ENCODE peak calls at places on chromosomes 4 and X, in eight cellular contexts. One of them, this sample, is unnamed.

GRCh38 chrX:68511255-68511654 is 12.4 kb downstream of the YIPF6 start:
- DNase-seq in iris pigment epithelial cell: peak
- DNase-seq in Ammon's horn: peak
- DNase-seq in stimulated activated CD4-positive, alpha-beta T cell treated with anti-CD3 and anti-CD28 coated beads, TNF-alpha, amount 100 ng/mL, for 48 hours: no peak
- DNase-seq in globus pallidus: peak
- DNase-seq in activated T-cell treated with anti-CD3 and anti-CD28 coated beads, Interleukin-2, amount 50 U/mL, for 1 hour: no peak
- DNase-seq in glutamatergic neuron: peak
- DNase-seq in epithelial cell of esophagus: peak
- DNase-seq in this sample: no peak

GRCh38 chr4:133146574-133147198 is 2.4 kb upstream of the PCDH10 start:
- DNase-seq in epithelial cell of esophagus: peak
- DNase-seq in glutamatergic neuron: peak
- DNase-seq in Ammon's horn: peak
- DNase-seq in stimulated activated CD4-positive, alpha-beta T cell treated with anti-CD3 and anti-CD28 coated beads, TNF-alpha, amount 100 ng/mL, for 48 hours: no peak
- DNase-seq in iris pigment epithelial cell: peak
- DNase-seq in activated T-cell treated with anti-CD3 and anti-CD28 coated beads, Interleukin-2, amount 50 U/mL, for 1 hour: no peak
- DNase-seq in globus pallidus: peak
- DNase-seq in this sample: no peak

GRCh38 chrX:107674480-107675364 is 46.4 kb downstream of the PRPS1 start:
- DNase-seq in iris pigment epithelial cell: peak
- DNase-seq in glutamatergic neuron: peak
- DNase-seq in activated T-cell treated with anti-CD3 and anti-CD28 coated beads, Interleukin-2, amount 50 U/mL, for 1 hour: no peak
- DNase-seq in Ammon's horn: peak
- DNase-seq in stimulated activated CD4-positive, alpha-beta T cell treated with anti-CD3 and anti-CD28 coated beads, TNF-alpha, amount 100 ng/mL, for 48 hours: no peak
- DNase-seq in globus pallidus: no peak
- DNase-seq in epithelial cell of esophagus: peak
- DNase-seq in this sample: no peak

GRCh38 chrX:154409222-154409871 is at the start of gene DNASE1L1:
- DNase-seq in Ammon's horn: peak
- DNase-seq in activated T-cell treated with anti-CD3 and anti-CD28 coated beads, Interleukin-2, amount 50 U/mL, for 1 hour: peak
- DNase-seq in glutamatergic neuron: peak
- DNase-seq in iris pigment epithelial cell: peak
- DNase-seq in stimulated activated CD4-positive, alpha-beta T cell treated with anti-CD3 and anti-CD28 coated beads, TNF-alpha, amount 100 ng/mL, for 48 hours: no peak
- DNase-seq in epithelial cell of esophagus: peak
- DNase-seq in globus pallidus: no peak
- DNase-seq in this sample: peak

GRCh38 chr4:7842384-7843279 is 97.0 kb downstream of the AFAP1 start:
- DNase-seq in stimulated activated CD4-positive, alpha-beta T cell treated with anti-CD3 and anti-CD28 coated beads, TNF-alpha, amount 100 ng/mL, for 48 hours: no peak
- DNase-seq in glutamatergic neuron: no peak
- DNase-seq in epithelial cell of esophagus: peak
- DNase-seq in activated T-cell treated with anti-CD3 and anti-CD28 coated beads, Interleukin-2, amount 50 U/mL, for 1 hour: no peak
- DNase-seq in globus pallidus: no peak
- DNase-seq in iris pigment epithelial cell: peak
- DNase-seq in Ammon's horn: no peak
- DNase-seq in this sample: peak

GRCh38 chr4:99816611-99817309 is at the start of gene DAPP1:
- DNase-seq in Ammon's horn: peak
- DNase-seq in epithelial cell of esophagus: peak
- DNase-seq in glutamatergic neuron: no peak
- DNase-seq in globus pallidus: peak
- DNase-seq in stimulated activated CD4-positive, alpha-beta T cell treated with anti-CD3 and anti-CD28 coated beads, TNF-alpha, amount 100 ng/mL, for 48 hours: peak
- DNase-seq in iris pigment epithelial cell: no peak
- DNase-seq in activated T-cell treated with anti-CD3 and anti-CD28 coated beads, Interleukin-2, amount 50 U/mL, for 1 hour: peak
- DNase-seq in this sample: peak

GRCh38 chr4:103498161-103499070 is 221.4 kb downstream of the TACR3 start:
- DNase-seq in epithelial cell of esophagus: peak
- DNase-seq in glutamatergic neuron: no peak
- DNase-seq in globus pallidus: no peak
- DNase-seq in activated T-cell treated with anti-CD3 and anti-CD28 coated beads, Interleukin-2, amount 50 U/mL, for 1 hour: no peak
- DNase-seq in stimulated activated CD4-positive, alpha-beta T cell treated with anti-CD3 and anti-CD28 coated beads, TNF-alpha, amount 100 ng/mL, for 48 hours: no peak
- DNase-seq in Ammon's horn: no peak
- DNase-seq in iris pigment epithelial cell: peak
- DNase-seq in this sample: peak

GRCh38 chrX:134883134-134883700 is 107.6 kb upstream of the SMIM10 start:
- DNase-seq in iris pigment epithelial cell: no peak
- DNase-seq in stimulated activated CD4-positive, alpha-beta T cell treated with anti-CD3 and anti-CD28 coated beads, TNF-alpha, amount 100 ng/mL, for 48 hours: no peak
- DNase-seq in globus pallidus: no peak
- DNase-seq in glutamatergic neuron: no peak
- DNase-seq in Ammon's horn: no peak
- DNase-seq in activated T-cell treated with anti-CD3 and anti-CD28 coated beads, Interleukin-2, amount 50 U/mL, for 1 hour: no peak
- DNase-seq in epithelial cell of esophagus: peak
- DNase-seq in this sample: peak

GRCh38 chrX:17788439-17788838 is 51.1 kb downstream of the SCML1 start:
- DNase-seq in globus pallidus: peak
- DNase-seq in stimulated activated CD4-positive, alpha-beta T cell treated with anti-CD3 and anti-CD28 coated beads, TNF-alpha, amount 100 ng/mL, for 48 hours: no peak
- DNase-seq in activated T-cell treated with anti-CD3 and anti-CD28 coated beads, Interleukin-2, amount 50 U/mL, for 1 hour: peak
- DNase-seq in glutamatergic neuron: peak
- DNase-seq in iris pigment epithelial cell: peak
- DNase-seq in epithelial cell of esophagus: peak
- DNase-seq in Ammon's horn: peak
- DNase-seq in this sample: peak

GRCh38 chr4:123593655-123594054 is 197.1 kb downstream of the SPRY1 start:
- DNase-seq in iris pigment epithelial cell: no peak
- DNase-seq in stimulated activated CD4-positive, alpha-beta T cell treated with anti-CD3 and anti-CD28 coated beads, TNF-alpha, amount 100 ng/mL, for 48 hours: no peak
- DNase-seq in epithelial cell of esophagus: no peak
- DNase-seq in glutamatergic neuron: no peak
- DNase-seq in globus pallidus: no peak
- DNase-seq in Ammon's horn: no peak
- DNase-seq in activated T-cell treated with anti-CD3 and anti-CD28 coated beads, Interleukin-2, amount 50 U/mL, for 1 hour: no peak
- DNase-seq in this sample: no peak

GRCh38 chr4:136812100-136812880 is 720.0 kb downstream of the PCDH18 start:
- DNase-seq in glutamatergic neuron: no peak
- DNase-seq in iris pigment epithelial cell: no peak
- DNase-seq in stimulated activated CD4-positive, alpha-beta T cell treated with anti-CD3 and anti-CD28 coated beads, TNF-alpha, amount 100 ng/mL, for 48 hours: no peak
- DNase-seq in activated T-cell treated with anti-CD3 and anti-CD28 coated beads, Interleukin-2, amount 50 U/mL, for 1 hour: no peak
- DNase-seq in epithelial cell of esophagus: no peak
- DNase-seq in globus pallidus: no peak
- DNase-seq in Ammon's horn: no peak
- DNase-seq in this sample: no peak

GRCh38 chr4:160296476-160296875 is 1193.6 kb downstream of the RAPGEF2 start:
- DNase-seq in epithelial cell of esophagus: no peak
- DNase-seq in activated T-cell treated with anti-CD3 and anti-CD28 coated beads, Interleukin-2, amount 50 U/mL, for 1 hour: no peak
- DNase-seq in glutamatergic neuron: no peak
- DNase-seq in Ammon's horn: no peak
- DNase-seq in stimulated activated CD4-positive, alpha-beta T cell treated with anti-CD3 and anti-CD28 coated beads, TNF-alpha, amount 100 ng/mL, for 48 hours: no peak
- DNase-seq in globus pallidus: no peak
- DNase-seq in iris pigment epithelial cell: no peak
- DNase-seq in this sample: no peak

GRCh38 chr4:54783402-54784110 is 125.8 kb downstream of the KIT start:
- DNase-seq in glutamatergic neuron: no peak
- DNase-seq in activated T-cell treated with anti-CD3 and anti-CD28 coated beads, Interleukin-2, amount 50 U/mL, for 1 hour: no peak
- DNase-seq in epithelial cell of esophagus: no peak
- DNase-seq in iris pigment epithelial cell: no peak
- DNase-seq in stimulated activated CD4-positive, alpha-beta T cell treated with anti-CD3 and anti-CD28 coated beads, TNF-alpha, amount 100 ng/mL, for 48 hours: no peak
- DNase-seq in Ammon's horn: no peak
- DNase-seq in globus pallidus: no peak
- DNase-seq in this sample: no peak

GRCh38 chrX:13716905-13717304 is 17.5 kb downstream of the TRAPPC2 start:
- DNase-seq in epithelial cell of esophagus: no peak
- DNase-seq in activated T-cell treated with anti-CD3 and anti-CD28 coated beads, Interleukin-2, amount 50 U/mL, for 1 hour: peak
- DNase-seq in iris pigment epithelial cell: no peak
- DNase-seq in Ammon's horn: no peak
- DNase-seq in stimulated activated CD4-positive, alpha-beta T cell treated with anti-CD3 and anti-CD28 coated beads, TNF-alpha, amount 100 ng/mL, for 48 hours: no peak
- DNase-seq in globus pallidus: no peak
- DNase-seq in glutamatergic neuron: no peak
- DNase-seq in this sample: no peak

GRCh38 chr4:162921178-162921785 is 245.4 kb downstream of the NAF1 start:
- DNase-seq in activated T-cell treated with anti-CD3 and anti-CD28 coated beads, Interleukin-2, amount 50 U/mL, for 1 hour: no peak
- DNase-seq in globus pallidus: no peak
- DNase-seq in iris pigment epithelial cell: no peak
- DNase-seq in stimulated activated CD4-positive, alpha-beta T cell treated with anti-CD3 and anti-CD28 coated beads, TNF-alpha, amount 100 ng/mL, for 48 hours: no peak
- DNase-seq in Ammon's horn: no peak
- DNase-seq in glutamatergic neuron: no peak
- DNase-seq in epithelial cell of esophagus: no peak
- DNase-seq in this sample: no peak

GRCh38 chr4:6225469-6225868 is 25.1 kb upstream of the JAKMIP1 start:
- DNase-seq in iris pigment epithelial cell: peak
- DNase-seq in epithelial cell of esophagus: peak
- DNase-seq in stimulated activated CD4-positive, alpha-beta T cell treated with anti-CD3 and anti-CD28 coated beads, TNF-alpha, amount 100 ng/mL, for 48 hours: no peak
- DNase-seq in glutamatergic neuron: no peak
- DNase-seq in activated T-cell treated with anti-CD3 and anti-CD28 coated beads, Interleukin-2, amount 50 U/mL, for 1 hour: no peak
- DNase-seq in Ammon's horn: no peak
- DNase-seq in globus pallidus: no peak
- DNase-seq in this sample: peak

GRCh38 chrX:81259008-81259713 is 57.3 kb downstream of the SH3BGRL start:
- DNase-seq in stimulated activated CD4-positive, alpha-beta T cell treated with anti-CD3 and anti-CD28 coated beads, TNF-alpha, amount 100 ng/mL, for 48 hours: no peak
- DNase-seq in Ammon's horn: no peak
- DNase-seq in epithelial cell of esophagus: no peak
- DNase-seq in globus pallidus: no peak
- DNase-seq in iris pigment epithelial cell: peak
- DNase-seq in glutamatergic neuron: no peak
- DNase-seq in activated T-cell treated with anti-CD3 and anti-CD28 coated beads, Interleukin-2, amount 50 U/mL, for 1 hour: no peak
- DNase-seq in this sample: no peak

GRCh38 chr4:86035688-86036087 is 324.2 kb downstream of the MAPK10 start:
- DNase-seq in iris pigment epithelial cell: peak
- DNase-seq in Ammon's horn: no peak
- DNase-seq in activated T-cell treated with anti-CD3 and anti-CD28 coated beads, Interleukin-2, amount 50 U/mL, for 1 hour: no peak
- DNase-seq in glutamatergic neuron: no peak
- DNase-seq in globus pallidus: no peak
- DNase-seq in stimulated activated CD4-positive, alpha-beta T cell treated with anti-CD3 and anti-CD28 coated beads, TNF-alpha, amount 100 ng/mL, for 48 hours: no peak
- DNase-seq in epithelial cell of esophagus: peak
- DNase-seq in this sample: no peak

GRCh38 chr4:24672871-24673270 is 88.5 kb upstream of the DHX15 start:
- DNase-seq in glutamatergic neuron: no peak
- DNase-seq in epithelial cell of esophagus: no peak
- DNase-seq in iris pigment epithelial cell: no peak
- DNase-seq in Ammon's horn: no peak
- DNase-seq in stimulated activated CD4-positive, alpha-beta T cell treated with anti-CD3 and anti-CD28 coated beads, TNF-alpha, amount 100 ng/mL, for 48 hours: no peak
- DNase-seq in globus pallidus: no peak
- DNase-seq in activated T-cell treated with anti-CD3 and anti-CD28 coated beads, Interleukin-2, amount 50 U/mL, for 1 hour: no peak
- DNase-seq in this sample: no peak

GRCh38 chr4:163495900-163496299 is 1.4 kb downstream of the TMA16 start:
- DNase-seq in epithelial cell of esophagus: no peak
- DNase-seq in glutamatergic neuron: no peak
- DNase-seq in globus pallidus: no peak
- DNase-seq in stimulated activated CD4-positive, alpha-beta T cell treated with anti-CD3 and anti-CD28 coated beads, TNF-alpha, amount 100 ng/mL, for 48 hours: no peak
- DNase-seq in iris pigment epithelial cell: no peak
- DNase-seq in activated T-cell treated with anti-CD3 and anti-CD28 coated beads, Interleukin-2, amount 50 U/mL, for 1 hour: no peak
- DNase-seq in Ammon's horn: no peak
- DNase-seq in this sample: no peak

GRCh38 chrX:40097492-40098263 is at the start of gene BCOR:
- DNase-seq in glutamatergic neuron: peak
- DNase-seq in activated T-cell treated with anti-CD3 and anti-CD28 coated beads, Interleukin-2, amount 50 U/mL, for 1 hour: peak
- DNase-seq in globus pallidus: peak
- DNase-seq in iris pigment epithelial cell: peak
- DNase-seq in Ammon's horn: peak
- DNase-seq in epithelial cell of esophagus: peak
- DNase-seq in stimulated activated CD4-positive, alpha-beta T cell treated with anti-CD3 and anti-CD28 coated beads, TNF-alpha, amount 100 ng/mL, for 48 hours: peak
- DNase-seq in this sample: peak

GRCh38 chrX:130691576-130691975 is 211.4 kb downstream of the ENOX2 start:
- DNase-seq in globus pallidus: no peak
- DNase-seq in stimulated activated CD4-positive, alpha-beta T cell treated with anti-CD3 and anti-CD28 coated beads, TNF-alpha, amount 100 ng/mL, for 48 hours: no peak
- DNase-seq in Ammon's horn: no peak
- DNase-seq in iris pigment epithelial cell: no peak
- DNase-seq in glutamatergic neuron: no peak
- DNase-seq in epithelial cell of esophagus: peak
- DNase-seq in activated T-cell treated with anti-CD3 and anti-CD28 coated beads, Interleukin-2, amount 50 U/mL, for 1 hour: no peak
- DNase-seq in this sample: no peak

GRCh38 chr4:40347472-40347871 is 12.3 kb downstream of the CHRNA9 start:
- DNase-seq in stimulated activated CD4-positive, alpha-beta T cell treated with anti-CD3 and anti-CD28 coated beads, TNF-alpha, amount 100 ng/mL, for 48 hours: no peak
- DNase-seq in iris pigment epithelial cell: no peak
- DNase-seq in activated T-cell treated with anti-CD3 and anti-CD28 coated beads, Interleukin-2, amount 50 U/mL, for 1 hour: no peak
- DNase-seq in globus pallidus: no peak
- DNase-seq in epithelial cell of esophagus: no peak
- DNase-seq in glutamatergic neuron: no peak
- DNase-seq in Ammon's horn: no peak
- DNase-seq in this sample: no peak

GRCh38 chrX:42751573-42751972 is 26.4 kb downstream of the PPP1R2C start:
- DNase-seq in Ammon's horn: no peak
- DNase-seq in globus pallidus: no peak
- DNase-seq in stimulated activated CD4-positive, alpha-beta T cell treated with anti-CD3 and anti-CD28 coated beads, TNF-alpha, amount 100 ng/mL, for 48 hours: no peak
- DNase-seq in epithelial cell of esophagus: peak
- DNase-seq in iris pigment epithelial cell: peak
- DNase-seq in glutamatergic neuron: no peak
- DNase-seq in activated T-cell treated with anti-CD3 and anti-CD28 coated beads, Interleukin-2, amount 50 U/mL, for 1 hour: no peak
- DNase-seq in this sample: peak

GRCh38 chrX:130539721-130540321 is 138.0 kb downstream of the RBMX2 start:
- DNase-seq in stimulated activated CD4-positive, alpha-beta T cell treated with anti-CD3 and anti-CD28 coated beads, TNF-alpha, amount 100 ng/mL, for 48 hours: peak
- DNase-seq in iris pigment epithelial cell: peak
- DNase-seq in activated T-cell treated with anti-CD3 and anti-CD28 coated beads, Interleukin-2, amount 50 U/mL, for 1 hour: peak
- DNase-seq in Ammon's horn: peak
- DNase-seq in glutamatergic neuron: peak
- DNase-seq in epithelial cell of esophagus: peak
- DNase-seq in globus pallidus: peak
- DNase-seq in this sample: peak

GRCh38 chr4:185925910-185926360 is 113.9 kb upstream of the SORBS2 start:
- DNase-seq in globus pallidus: no peak
- DNase-seq in activated T-cell treated with anti-CD3 and anti-CD28 coated beads, Interleukin-2, amount 50 U/mL, for 1 hour: no peak
- DNase-seq in glutamatergic neuron: no peak
- DNase-seq in iris pigment epithelial cell: no peak
- DNase-seq in epithelial cell of esophagus: no peak
- DNase-seq in stimulated activated CD4-positive, alpha-beta T cell treated with anti-CD3 and anti-CD28 coated beads, TNF-alpha, amount 100 ng/mL, for 48 hours: no peak
- DNase-seq in Ammon's horn: no peak
- DNase-seq in this sample: peak

GRCh38 chrX:136525738-136526606 is 6.0 kb upstream of the VGLL1 start:
- DNase-seq in iris pigment epithelial cell: peak
- DNase-seq in Ammon's horn: peak
- DNase-seq in epithelial cell of esophagus: peak
- DNase-seq in activated T-cell treated with anti-CD3 and anti-CD28 coated beads, Interleukin-2, amount 50 U/mL, for 1 hour: no peak
- DNase-seq in globus pallidus: peak
- DNase-seq in glutamatergic neuron: no peak
- DNase-seq in stimulated activated CD4-positive, alpha-beta T cell treated with anti-CD3 and anti-CD28 coated beads, TNF-alpha, amount 100 ng/mL, for 48 hours: no peak
- DNase-seq in this sample: peak

GRCh38 chr4:154044118-154044517 is 255.2 kb upstream of the SFRP2 start:
- DNase-seq in glutamatergic neuron: no peak
- DNase-seq in Ammon's horn: no peak
- DNase-seq in activated T-cell treated with anti-CD3 and anti-CD28 coated beads, Interleukin-2, amount 50 U/mL, for 1 hour: no peak
- DNase-seq in iris pigment epithelial cell: no peak
- DNase-seq in globus pallidus: no peak
- DNase-seq in stimulated activated CD4-positive, alpha-beta T cell treated with anti-CD3 and anti-CD28 coated beads, TNF-alpha, amount 100 ng/mL, for 48 hours: no peak
- DNase-seq in epithelial cell of esophagus: peak
- DNase-seq in this sample: no peak

GRCh38 chr4:120005527-120005926 is 61.1 kb downstream of the MAD2L1 start:
- DNase-seq in globus pallidus: no peak
- DNase-seq in glutamatergic neuron: no peak
- DNase-seq in iris pigment epithelial cell: no peak
- DNase-seq in stimulated activated CD4-positive, alpha-beta T cell treated with anti-CD3 and anti-CD28 coated beads, TNF-alpha, amount 100 ng/mL, for 48 hours: no peak
- DNase-seq in epithelial cell of esophagus: no peak
- DNase-seq in Ammon's horn: no peak
- DNase-seq in activated T-cell treated with anti-CD3 and anti-CD28 coated beads, Interleukin-2, amount 50 U/mL, for 1 hour: no peak
- DNase-seq in this sample: peak

GRCh38 chrX:151984328-151984727 is 9.9 kb upstream of the GABRE start:
- DNase-seq in activated T-cell treated with anti-CD3 and anti-CD28 coated beads, Interleukin-2, amount 50 U/mL, for 1 hour: no peak
- DNase-seq in iris pigment epithelial cell: peak
- DNase-seq in Ammon's horn: no peak
- DNase-seq in epithelial cell of esophagus: peak
- DNase-seq in glutamatergic neuron: no peak
- DNase-seq in stimulated activated CD4-positive, alpha-beta T cell treated with anti-CD3 and anti-CD28 coated beads, TNF-alpha, amount 100 ng/mL, for 48 hours: no peak
- DNase-seq in globus pallidus: no peak
- DNase-seq in this sample: peak